ENCODE peak calls at places on chromosome 3, in four cellular contexts. A is adrenal gland; D is CD8-positive, alpha-beta T cell; L is GM23338. W is an unnamed sample. For H3K27me3, the result is how much of the 10 kb centered on the place peaks cover.

GRCh38 chr3:171986208-171986607 is 53.2 kb upstream of the FNDC3B start:
- DNase-seq in A (no peak), D (no peak), L (no peak), W (no peak)

GRCh38 chr3:111954228-111954990 is 24.4 kb upstream of the ABHD10 start:
- DNase-seq in A (no peak), D (no peak), L (no peak), W (no peak)

GRCh38 chr3:170471149-170471548 is 52.5 kb downstream of the CLDN11 start:
- DNase-seq in A (no peak), D (no peak), L (no peak), W (no peak)

GRCh38 chr3:194162070-194162678 is 26.2 kb downstream of the HES1 start:
- DNase-seq in A (no peak), D (no peak), L (no peak), W (no peak)

GRCh38 chr3:48684480-48685143 is 1.1 kb downstream of the NCKIPSD start:
- DNase-seq in A (peak), D (no peak), L (peak), W (no peak)

GRCh38 chr3:143830063-143830462 is 18.2 kb downstream of the SLC9A9 start:
- DNase-seq in A (no peak), D (no peak), L (no peak), W (no peak)

GRCh38 chr3:158742861-158743260 is 10.6 kb upstream of the RARRES1 start:
- DNase-seq in A (no peak), D (no peak), L (no peak), W (no peak)

GRCh38 chr3:70097084-70097483 is 97.6 kb downstream of the SAMMSON start:
- DNase-seq in A (no peak), D (no peak), L (no peak), W (no peak)

GRCh38 chr3:120177907-120178306 is 83.7 kb upstream of the GSK3B start:
- DNase-seq in A (no peak), D (no peak), L (peak), W (no peak)

GRCh38 chr3:184636774-184637316 is 75.0 kb downstream of the MAGEF1 start:
- DNase-seq in A (no peak), D (no peak), L (no peak), W (peak)

GRCh38 chr3:126782554-126782953 is 78.5 kb downstream of the CHCHD6 start:
- DNase-seq in A (no peak), D (no peak), L (peak), W (no peak)

GRCh38 chr3:17730318-17730967 is 12.0 kb downstream of the TBC1D5 start:
- DNase-seq in A (peak), D (no peak), L (peak), W (no peak)

GRCh38 chr3:123980539-123980938 is 11.4 kb downstream of the ROPN1 start:
- DNase-seq in A (no peak), D (no peak), L (no peak), W (no peak)

GRCh38 chr3:123984957-123985356 is 7.0 kb downstream of the ROPN1 start:
- DNase-seq in A (no peak), D (no peak), L (no peak), W (no peak)

GRCh38 chr3:123984350-123984749 is 7.6 kb downstream of the ROPN1 start:
- DNase-seq in A (no peak), D (no peak), L (no peak), W (no peak)

GRCh38 chr3:123986427-123986826 is 5.5 kb downstream of the ROPN1 start:
- DNase-seq in A (no peak), D (no peak), L (peak), W (no peak)
- H3K27me3 ChIP-seq in A (under half), D (under half), L (under half), W (under half)

DNA sequence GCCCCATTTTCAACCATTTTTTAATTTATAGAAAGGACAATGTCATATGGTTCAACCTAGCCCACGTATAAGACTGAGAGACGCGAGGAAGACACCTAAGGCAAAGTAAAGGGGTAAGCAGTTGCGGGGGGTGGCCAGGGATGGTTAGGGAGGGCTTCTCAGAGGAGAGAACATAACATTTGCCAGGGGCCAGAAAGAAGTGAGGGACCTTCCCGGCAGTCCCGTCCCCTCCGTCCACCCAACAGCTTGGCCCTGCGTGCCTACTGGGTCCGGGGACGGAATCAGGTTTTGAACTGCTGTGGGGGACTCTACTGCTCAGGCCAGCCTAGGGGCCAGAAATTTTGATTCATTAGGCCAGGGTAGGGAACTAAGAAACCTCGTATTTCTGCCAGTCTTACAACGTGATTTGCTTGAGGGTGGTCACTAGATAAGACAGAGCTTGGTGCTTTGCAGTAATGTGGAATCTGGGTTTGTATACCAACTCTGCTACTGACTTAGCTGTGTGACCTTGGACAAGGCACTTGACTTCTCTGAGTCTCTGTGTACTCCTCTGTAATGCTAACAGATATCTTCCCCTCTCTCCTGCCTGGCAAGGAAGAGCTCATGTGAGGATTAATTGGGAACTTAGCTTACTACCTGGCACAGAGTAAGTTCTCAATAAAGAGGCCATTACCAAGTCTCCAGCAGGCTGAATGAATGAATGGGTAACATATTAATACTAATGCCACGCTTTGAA is 734 bp upstream of the SLC6A20 start:
- DNase-seq in A (no peak), D (no peak), L (no peak), W (no peak)
- H3K4me3 ChIP-seq in A (peak), D (no peak), L (peak), W (no peak)

DNA sequence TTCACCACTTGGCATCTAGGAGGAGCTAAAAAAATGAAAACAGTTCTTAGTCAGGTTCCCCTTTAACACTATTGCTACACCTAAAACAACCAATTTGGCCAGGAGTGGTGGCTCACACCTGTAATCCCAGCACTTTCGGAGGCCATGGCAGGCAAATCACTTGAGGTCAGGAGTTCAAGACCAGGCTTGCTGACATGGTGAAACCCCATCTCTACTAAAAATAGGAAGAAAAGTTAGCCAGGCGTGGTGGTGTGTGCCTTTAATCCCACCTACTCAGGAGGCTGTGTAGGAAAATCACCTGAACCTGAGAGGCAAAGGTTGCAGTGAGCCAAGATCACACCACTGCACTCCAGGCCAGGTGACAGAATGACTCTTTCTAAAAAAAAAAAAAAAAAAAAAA is 124.1 kb downstream of the DGKG start:
- DNase-seq in A (no peak), D (no peak), L (no peak), W (no peak)
- H3K27ac ChIP-seq in A (no peak), D (no peak), L (no peak), W (no peak)

DNA sequence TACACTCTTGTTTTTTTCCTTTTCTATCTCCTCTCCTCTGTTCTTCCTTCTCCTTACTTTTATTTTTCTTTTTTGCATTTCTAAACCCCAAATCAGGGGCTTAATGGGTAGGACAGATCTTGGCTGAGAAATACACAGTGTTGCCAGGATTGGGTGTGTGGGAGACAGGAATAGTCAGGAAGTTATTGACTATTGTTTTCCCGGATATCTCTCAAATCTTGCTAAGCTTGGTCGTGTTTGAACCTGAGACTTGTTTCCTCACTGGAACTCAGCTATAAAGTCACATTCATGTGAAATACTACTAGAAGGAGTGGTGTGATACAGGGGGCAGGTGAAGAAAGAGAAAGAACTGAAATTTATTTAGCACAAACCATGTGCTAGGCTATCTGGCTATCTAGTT is 343.2 kb upstream of the UMPS start:
- DNase-seq in A (no peak), D (no peak), L (no peak), W (no peak)
- H3K27me3 ChIP-seq in A (under half), D (under half), L (under half), W (under half)

GRCh38 chr3:29143151-29143550 is 137.7 kb upstream of the RBMS3 start:
- DNase-seq in A (no peak), D (no peak), L (no peak), W (no peak)
- H3K4me3 ChIP-seq in A (no peak), D (no peak), L (no peak), W (no peak)

GRCh38 chr3:52685705-52686691 is at the start of the genes GNL3 and PBRM1:
- DNase-seq in A (peak), D (peak), L (peak), W (peak)

GRCh38 chr3:52688266-52688665 is 2.4 kb downstream of the GNL3 start:
- DNase-seq in A (no peak), D (no peak), L (no peak), W (no peak)

GRCh38 chr3:52685285-52685704 is 418 bp downstream of the PBRM1 start:
- DNase-seq in A (peak), D (peak), L (peak), W (peak)

GRCh38 chr3:52690560-52690959 is 4.7 kb downstream of the GNL3 start:
- DNase-seq in A (no peak), D (no peak), L (no peak), W (no peak)

DNA sequence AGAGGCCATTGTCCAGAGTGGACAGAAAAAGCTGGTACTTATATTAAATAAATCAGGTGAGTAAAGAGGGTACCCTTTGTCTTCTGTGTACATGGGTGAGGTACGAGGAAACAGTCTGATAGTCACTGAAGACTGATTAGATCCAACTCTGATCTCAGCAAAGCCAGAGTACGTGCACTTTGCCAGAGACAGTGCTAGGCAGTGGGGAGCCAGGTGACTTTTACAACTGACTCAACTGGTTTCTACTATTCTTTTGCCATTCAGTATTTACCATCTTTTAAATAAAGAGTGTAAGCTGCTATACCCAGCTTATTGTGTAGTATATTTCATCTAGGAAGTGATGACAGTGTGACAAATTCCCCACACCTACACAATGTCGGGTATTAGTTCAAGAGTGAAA is 3.3 kb downstream of the GNL3 start:
- DNase-seq in A (no peak), D (no peak), L (no peak), W (no peak)
- H3K27ac ChIP-seq in A (no peak), D (no peak), L (peak), W (peak)

DNA sequence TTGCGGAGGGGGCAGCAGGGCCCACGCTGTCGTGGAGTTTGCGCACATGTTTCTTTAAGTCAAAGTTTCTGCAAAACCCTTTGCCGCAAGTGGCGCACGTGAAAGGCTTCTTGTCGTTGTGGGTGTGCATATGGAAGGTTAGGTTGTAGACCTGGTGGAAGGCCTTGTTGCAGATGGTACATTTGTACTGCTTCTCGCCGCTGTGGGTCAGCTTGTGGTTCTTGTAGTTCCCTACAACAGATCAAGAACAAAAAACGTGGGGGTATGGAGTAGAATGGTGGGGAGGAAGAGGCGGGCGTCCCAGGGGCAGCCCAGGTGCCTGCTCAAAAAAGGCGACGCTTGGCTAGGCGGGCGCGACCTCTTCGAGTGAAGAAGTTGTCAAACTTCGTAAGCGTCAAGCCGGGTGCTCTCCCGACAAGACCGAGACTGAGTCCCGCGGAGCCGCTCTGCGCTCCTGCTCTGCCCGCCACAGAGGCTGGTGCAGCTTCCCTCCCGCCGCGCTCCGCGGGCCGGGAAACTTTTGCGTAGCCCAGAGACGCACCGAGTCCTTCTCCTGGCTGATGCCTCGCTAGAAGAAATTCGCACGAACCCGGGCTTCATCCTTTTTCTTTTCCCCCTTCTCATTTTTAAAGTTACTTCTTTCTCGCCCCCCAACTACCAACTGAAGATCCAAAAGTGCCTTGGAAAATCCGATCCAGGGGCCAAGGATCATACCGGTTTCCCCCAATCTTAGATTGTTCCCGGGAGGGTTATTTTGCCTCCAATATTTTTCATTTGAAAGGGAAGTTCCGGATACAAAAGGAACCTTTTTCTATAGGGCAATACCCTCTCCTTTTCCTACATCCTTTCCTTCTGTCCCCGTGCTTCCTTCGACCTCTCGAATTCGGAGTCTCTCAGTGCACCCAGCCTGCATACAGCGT is 3.0 kb downstream of the FEZF2 start:
- DNase-seq in A (no peak), D (no peak), L (peak), W (no peak)
- H3K27me3 ChIP-seq in A (half or more), D (under half), L (half or more), W (under half)

GRCh38 chr3:61964566-61964965 is 403.2 kb downstream of the PTPRG start:
- DNase-seq in A (no peak), D (no peak), L (no peak), W (no peak)

GRCh38 chr3:61967937-61968336 is 405.4 kb downstream of the FEZF2 start:
- DNase-seq in A (no peak), D (no peak), L (no peak), W (no peak)

GRCh38 chr3:61967019-61967418 is 405.6 kb downstream of the PTPRG start:
- DNase-seq in A (no peak), D (no peak), L (no peak), W (no peak)

GRCh38 chr3:61965770-61966131 is 404.4 kb downstream of the PTPRG start:
- DNase-seq in A (no peak), D (no peak), L (no peak), W (no peak)

GRCh38 chr3:61966200-61966599 is 404.8 kb downstream of the PTPRG start:
- DNase-seq in A (no peak), D (no peak), L (peak), W (no peak)
- H3K4me3 ChIP-seq in A (no peak), D (no peak), L (no peak), W (no peak)

W was measured in naive thymus-derived CD4-positive, alpha-beta T cell.